ENCODE peak calls at places on chromosome 1, in five cellular contexts. L, A, F, X and U are unnamed samples.

GRCh38 chr1:107184888-107185287 is 44.0 kb downstream of the NTNG1 start:
- DNase-seq in X (no peak), L (peak), A (no peak), F (peak), U (no peak)

GRCh38 chr1:192604979-192605620 is 29.5 kb downstream of the RGS1 start:
- DNase-seq in F (no peak), A (no peak), X (no peak), L (peak), U (no peak)

GRCh38 chr1:225760531-225760930 is 17.1 kb upstream of the SRP9 start:
- DNase-seq in L (no peak), X (no peak), F (no peak), A (no peak), U (no peak)

GRCh38 chr1:34518146-34518545 is 236.7 kb upstream of the GJB5 start:
- DNase-seq in X (no peak), A (no peak), L (peak), F (no peak), U (no peak)

GRCh38 chr1:53144201-53144600 is 1.8 kb upstream of the SLC1A7 start:
- DNase-seq in F (no peak), X (no peak), A (no peak), L (no peak), U (no peak)

GRCh38 chr1:240029418-240029817 is 62.3 kb upstream of the FMN2 start:
- DNase-seq in L (peak), A (no peak), F (no peak), X (no peak), U (no peak)

GRCh38 chr1:13513063-13513884 is 529 bp downstream of the LRRC38 start:
- DNase-seq in L (no peak), A (no peak), X (no peak), F (no peak), U (no peak)

GRCh38 chr1:46492871-46493270 is 3.2 kb downstream of the DMBX1 start:
- DNase-seq in A (no peak), F (no peak), L (no peak), X (no peak), U (no peak)

GRCh38 chr1:46175243-46175642 is 356 bp downstream of the TSPAN1 start:
- DNase-seq in X (no peak), A (no peak), L (no peak), F (no peak), U (no peak)

GRCh38 chr1:234893725-234894630 is 234.7 kb downstream of the TOMM20 start:
- DNase-seq in A (no peak), L (peak), X (peak), F (peak), U (peak)

GRCh38 chr1:100581096-100581705 is 43.3 kb downstream of the GPR88 start:
- DNase-seq in L (no peak), F (no peak), A (no peak), X (no peak), U (no peak)

GRCh38 chr1:231295938-231296337 is 41.7 kb downstream of the EXOC8 start:
- DNase-seq in A (no peak), X (no peak), L (no peak), F (no peak), U (no peak)

GRCh38 chr1:205947024-205947423 is 3.8 kb upstream of the SLC26A9 start:
- DNase-seq in F (peak), X (no peak), L (peak), A (no peak), U (no peak)

GRCh38 chr1:40782371-40782956 is 1.1 kb upstream of the KCNQ4 start:
- DNase-seq in A (no peak), L (peak), X (no peak), F (no peak), U (no peak)

GRCh38 chr1:17118706-17119075 is 560 bp downstream of the PADI2 start:
- DNase-seq in A (no peak), F (no peak), L (no peak), X (no peak), U (no peak)

GRCh38 chr1:89085781-89086180 is 20.8 kb upstream of the GBP1 start:
- DNase-seq in A (peak), X (no peak), L (peak), F (peak), U (peak)

GRCh38 chr1:212291505-212292134 is 6.4 kb downstream of the PPP2R5A start:
- DNase-seq in F (peak), X (no peak), L (peak), A (no peak), U (no peak)

GRCh38 chr1:44609412-44609767 is 64.9 kb downstream of the TMEM53 start:
- DNase-seq in L (peak), F (no peak), A (no peak), X (no peak), U (no peak)